ENCODE peak calls at places on chromosomes 4 and X, in seven cellular contexts. One of them, this sample, is unnamed.

GRCh38 chrX:153938226-153938786 is 3.5 kb upstream of the NAA10 start:
- DNase-seq in OCI-LY7: no peak
- DNase-seq in heart left ventricle: no peak
- DNase-seq in lower lobe of right lung: no peak
- DNase-seq in stomach: no peak
- DNase-seq in left lung: no peak
- DNase-seq in keratinocyte: no peak
- DNase-seq in this sample: peak; percentile 37

GRCh38 chrX:21974011-21974385 is 33.5 kb downstream of the SMS start:
- DNase-seq in OCI-LY7: no peak
- DNase-seq in lower lobe of right lung: no peak
- DNase-seq in stomach: no peak
- DNase-seq in heart left ventricle: no peak
- DNase-seq in left lung: no peak
- DNase-seq in keratinocyte: no peak
- DNase-seq in this sample: no peak

GRCh38 chr4:87525636-87526035 is 3.5 kb downstream of the SPARCL1 start:
- DNase-seq in stomach: no peak
- DNase-seq in left lung: no peak
- DNase-seq in OCI-LY7: no peak
- DNase-seq in heart left ventricle: no peak
- DNase-seq in keratinocyte: no peak
- DNase-seq in lower lobe of right lung: no peak
- DNase-seq in this sample: no peak

GRCh38 chrX:71540801-71541545 is 8.1 kb downstream of the OGT start:
- DNase-seq in left lung: no peak
- DNase-seq in OCI-LY7: peak; percentile 68
- DNase-seq in lower lobe of right lung: no peak
- DNase-seq in keratinocyte: no peak
- DNase-seq in heart left ventricle: no peak
- DNase-seq in stomach: no peak
- DNase-seq in this sample: no peak

GRCh38 chr4:76974150-76974549 is 24.6 kb downstream of the SEPTIN11 start:
- DNase-seq in heart left ventricle: no peak
- DNase-seq in lower lobe of right lung: no peak
- DNase-seq in stomach: no peak
- DNase-seq in OCI-LY7: no peak
- DNase-seq in keratinocyte: no peak
- DNase-seq in left lung: no peak
- DNase-seq in this sample: no peak

GRCh38 chrX:41119803-41120202 is 34.6 kb downstream of the USP9X start:
- DNase-seq in OCI-LY7: no peak
- DNase-seq in stomach: no peak
- DNase-seq in left lung: no peak
- DNase-seq in heart left ventricle: no peak
- DNase-seq in keratinocyte: no peak
- DNase-seq in lower lobe of right lung: no peak
- DNase-seq in this sample: no peak

GRCh38 chrX:11792461-11793421 is 34.7 kb downstream of the MSL3 start:
- DNase-seq in heart left ventricle: no peak
- DNase-seq in stomach: peak; percentile 52
- DNase-seq in OCI-LY7: peak; percentile 75
- DNase-seq in keratinocyte: no peak
- DNase-seq in lower lobe of right lung: peak; percentile 43
- DNase-seq in left lung: no peak
- DNase-seq in this sample: no peak

GRCh38 chrX:446243-446642 is 59.5 kb upstream of the PPP2R3B start:
- DNase-seq in lower lobe of right lung: peak; percentile 14
- DNase-seq in heart left ventricle: no peak
- DNase-seq in left lung: peak; percentile 43
- DNase-seq in OCI-LY7: no peak
- DNase-seq in keratinocyte: no peak
- DNase-seq in stomach: no peak
- DNase-seq in this sample: peak; percentile 32

GRCh38 chr4:125013891-125014290 is 300.9 kb upstream of the FAT4 start:
- DNase-seq in OCI-LY7: no peak
- DNase-seq in heart left ventricle: no peak
- DNase-seq in lower lobe of right lung: no peak
- DNase-seq in keratinocyte: no peak
- DNase-seq in stomach: no peak
- DNase-seq in left lung: no peak
- DNase-seq in this sample: no peak

GRCh38 chr4:21763865-21764264 is 184.7 kb downstream of the KCNIP4 start:
- DNase-seq in lower lobe of right lung: no peak
- DNase-seq in stomach: no peak
- DNase-seq in OCI-LY7: no peak
- DNase-seq in keratinocyte: no peak
- DNase-seq in left lung: no peak
- DNase-seq in heart left ventricle: no peak
- DNase-seq in this sample: no peak

GRCh38 chrX:150036181-150036580 is 97.9 kb upstream of the EOLA2 start:
- DNase-seq in left lung: no peak
- DNase-seq in stomach: no peak
- DNase-seq in keratinocyte: no peak
- DNase-seq in OCI-LY7: no peak
- DNase-seq in lower lobe of right lung: no peak
- DNase-seq in heart left ventricle: no peak
- DNase-seq in this sample: no peak

GRCh38 chr4:118215826-118216225 is 137.0 kb downstream of the PRSS12 start:
- DNase-seq in heart left ventricle: no peak
- DNase-seq in lower lobe of right lung: no peak
- DNase-seq in left lung: no peak
- DNase-seq in stomach: no peak
- DNase-seq in OCI-LY7: no peak
- DNase-seq in keratinocyte: no peak
- DNase-seq in this sample: no peak

GRCh38 chr4:80307183-80307735 is 28.3 kb upstream of the CFAP299 start:
- DNase-seq in left lung: no peak
- DNase-seq in lower lobe of right lung: no peak
- DNase-seq in heart left ventricle: no peak
- DNase-seq in stomach: no peak
- DNase-seq in keratinocyte: no peak
- DNase-seq in OCI-LY7: no peak
- DNase-seq in this sample: no peak

GRCh38 chrX:101685923-101686322 is 26.3 kb upstream of the ARMCX2 start:
- DNase-seq in left lung: no peak
- DNase-seq in keratinocyte: no peak
- DNase-seq in stomach: no peak
- DNase-seq in lower lobe of right lung: no peak
- DNase-seq in heart left ventricle: no peak
- DNase-seq in OCI-LY7: no peak
- DNase-seq in this sample: no peak

GRCh38 chr4:137946423-137946822 is 295.7 kb downstream of the SLC7A11 start:
- DNase-seq in OCI-LY7: no peak
- DNase-seq in left lung: no peak
- DNase-seq in stomach: no peak
- DNase-seq in keratinocyte: no peak
- DNase-seq in heart left ventricle: no peak
- DNase-seq in lower lobe of right lung: no peak
- DNase-seq in this sample: no peak

GRCh38 chr4:88938138-88938537 is 118.8 kb downstream of the FAM13A start:
- DNase-seq in left lung: no peak
- DNase-seq in heart left ventricle: no peak
- DNase-seq in keratinocyte: peak; percentile 26
- DNase-seq in stomach: no peak
- DNase-seq in OCI-LY7: no peak
- DNase-seq in lower lobe of right lung: no peak
- DNase-seq in this sample: no peak

GRCh38 chr4:165684177-165684870 is 188.7 kb upstream of the TLL1 start:
- DNase-seq in left lung: no peak
- DNase-seq in stomach: no peak
- DNase-seq in OCI-LY7: no peak
- DNase-seq in heart left ventricle: no peak
- DNase-seq in lower lobe of right lung: no peak
- DNase-seq in keratinocyte: no peak
- DNase-seq in this sample: no peak

GRCh38 chrX:124383367-124383766 is 37.0 kb downstream of the SH2D1A start:
- DNase-seq in stomach: no peak
- DNase-seq in left lung: no peak
- DNase-seq in lower lobe of right lung: no peak
- DNase-seq in OCI-LY7: no peak
- DNase-seq in keratinocyte: no peak
- DNase-seq in heart left ventricle: no peak
- DNase-seq in this sample: no peak

GRCh38 chr4:47623916-47624554 is 139.0 kb downstream of the ATP10D start:
- DNase-seq in keratinocyte: no peak
- DNase-seq in heart left ventricle: no peak
- DNase-seq in lower lobe of right lung: no peak
- DNase-seq in OCI-LY7: no peak
- DNase-seq in left lung: no peak
- DNase-seq in stomach: no peak
- DNase-seq in this sample: no peak

GRCh38 chr4:143356493-143356892 is 19.8 kb downstream of the GAB1 start:
- DNase-seq in heart left ventricle: no peak
- DNase-seq in stomach: no peak
- DNase-seq in lower lobe of right lung: no peak
- DNase-seq in left lung: no peak
- DNase-seq in keratinocyte: no peak
- DNase-seq in OCI-LY7: peak; percentile 88
- DNase-seq in this sample: no peak

GRCh38 chrX:15269618-15270521 is at the start of gene ASB9:
- DNase-seq in heart left ventricle: peak; percentile 30
- DNase-seq in keratinocyte: peak; percentile 72
- DNase-seq in lower lobe of right lung: peak; percentile 67
- DNase-seq in OCI-LY7: no peak
- DNase-seq in left lung: no peak
- DNase-seq in stomach: peak; percentile 71
- DNase-seq in this sample: peak; percentile 84

GRCh38 chr4:150056569-150056968 is 21.7 kb upstream of the DCLK2 start:
- DNase-seq in left lung: no peak
- DNase-seq in lower lobe of right lung: no peak
- DNase-seq in stomach: no peak
- DNase-seq in heart left ventricle: no peak
- DNase-seq in OCI-LY7: no peak
- DNase-seq in keratinocyte: no peak
- DNase-seq in this sample: no peak

GRCh38 chrX:155613927-155614559 is 1.3 kb upstream of the TMLHE start:
- DNase-seq in lower lobe of right lung: no peak
- DNase-seq in stomach: no peak
- DNase-seq in OCI-LY7: no peak
- DNase-seq in heart left ventricle: no peak
- DNase-seq in left lung: no peak
- DNase-seq in keratinocyte: no peak
- DNase-seq in this sample: no peak
- H3K4me1 ChIP-seq in lower lobe of right lung: peaks cover 5% of the 10 kb centered on the region
- H3K4me1 ChIP-seq in stomach: peaks cover 10% of the 10 kb centered on the region
- H3K4me1 ChIP-seq in OCI-LY7: no peaks in the 10 kb centered on the region
- H3K4me1 ChIP-seq in heart left ventricle: no peaks in the 10 kb centered on the region
- H3K4me1 ChIP-seq in left lung: no peaks in the 10 kb centered on the region
- H3K4me1 ChIP-seq in keratinocyte: no peaks in the 10 kb centered on the region
- H3K4me1 ChIP-seq in this sample: peaks cover 2% of the 10 kb centered on the region

GRCh38 chr4:95505149-95505548 is 43.6 kb downstream of the UNC5C start:
- DNase-seq in heart left ventricle: no peak
- DNase-seq in lower lobe of right lung: no peak
- DNase-seq in left lung: no peak
- DNase-seq in OCI-LY7: no peak
- DNase-seq in keratinocyte: no peak
- DNase-seq in stomach: no peak
- DNase-seq in this sample: no peak
- TF ChIP-seq CTCF in heart left ventricle: no peak
- TF ChIP-seq CTCF in lower lobe of right lung: no peak
- TF ChIP-seq CTCF in left lung: no peak
- TF ChIP-seq CTCF in OCI-LY7: no peak
- TF ChIP-seq CTCF in keratinocyte: no peak
- TF ChIP-seq CTCF in stomach: no peak
- TF ChIP-seq CTCF in this sample: no peak

GRCh38 chr4:55318541-55319129 is 27.4 kb upstream of the SRD5A3 start:
- DNase-seq in keratinocyte: no peak
- DNase-seq in left lung: no peak
- DNase-seq in stomach: no peak
- DNase-seq in OCI-LY7: no peak
- DNase-seq in heart left ventricle: no peak
- DNase-seq in lower lobe of right lung: no peak
- DNase-seq in this sample: no peak
- H3K4me3 ChIP-seq in keratinocyte: no peak overlapping the region
- H3K4me3 ChIP-seq in left lung: no peak overlapping the region
- H3K4me3 ChIP-seq in stomach: no peak overlapping the region
- H3K4me3 ChIP-seq in OCI-LY7: no peak overlapping the region
- H3K4me3 ChIP-seq in heart left ventricle: no peak overlapping the region
- H3K4me3 ChIP-seq in lower lobe of right lung: no peak overlapping the region
- H3K4me3 ChIP-seq in this sample: no peak overlapping the region

GRCh38 chr4:184347251-184348239 is 126.8 kb downstream of the IRF2 start:
- DNase-seq in stomach: peak; percentile 80
- DNase-seq in OCI-LY7: peak; percentile 89
- DNase-seq in lower lobe of right lung: peak; percentile 74
- DNase-seq in left lung: no peak
- DNase-seq in heart left ventricle: peak; percentile 61
- DNase-seq in keratinocyte: peak; percentile 72
- DNase-seq in this sample: no peak

GRCh38 chr4:184350964-184351363 is 123.4 kb downstream of the IRF2 start:
- DNase-seq in OCI-LY7: no peak
- DNase-seq in left lung: no peak
- DNase-seq in lower lobe of right lung: no peak
- DNase-seq in keratinocyte: no peak
- DNase-seq in heart left ventricle: no peak
- DNase-seq in stomach: no peak
- DNase-seq in this sample: no peak

GRCh38 chr4:184350213-184350817 is 124.0 kb downstream of the IRF2 start:
- DNase-seq in stomach: no peak
- DNase-seq in keratinocyte: no peak
- DNase-seq in OCI-LY7: no peak
- DNase-seq in lower lobe of right lung: no peak
- DNase-seq in left lung: no peak
- DNase-seq in heart left ventricle: no peak
- DNase-seq in this sample: no peak

GRCh38 chr4:184349283-184350039 is 124.9 kb downstream of the IRF2 start:
- DNase-seq in keratinocyte: no peak
- DNase-seq in heart left ventricle: peak; percentile 40
- DNase-seq in left lung: no peak
- DNase-seq in OCI-LY7: no peak
- DNase-seq in lower lobe of right lung: no peak
- DNase-seq in stomach: peak; percentile 63
- DNase-seq in this sample: no peak

DNA sequence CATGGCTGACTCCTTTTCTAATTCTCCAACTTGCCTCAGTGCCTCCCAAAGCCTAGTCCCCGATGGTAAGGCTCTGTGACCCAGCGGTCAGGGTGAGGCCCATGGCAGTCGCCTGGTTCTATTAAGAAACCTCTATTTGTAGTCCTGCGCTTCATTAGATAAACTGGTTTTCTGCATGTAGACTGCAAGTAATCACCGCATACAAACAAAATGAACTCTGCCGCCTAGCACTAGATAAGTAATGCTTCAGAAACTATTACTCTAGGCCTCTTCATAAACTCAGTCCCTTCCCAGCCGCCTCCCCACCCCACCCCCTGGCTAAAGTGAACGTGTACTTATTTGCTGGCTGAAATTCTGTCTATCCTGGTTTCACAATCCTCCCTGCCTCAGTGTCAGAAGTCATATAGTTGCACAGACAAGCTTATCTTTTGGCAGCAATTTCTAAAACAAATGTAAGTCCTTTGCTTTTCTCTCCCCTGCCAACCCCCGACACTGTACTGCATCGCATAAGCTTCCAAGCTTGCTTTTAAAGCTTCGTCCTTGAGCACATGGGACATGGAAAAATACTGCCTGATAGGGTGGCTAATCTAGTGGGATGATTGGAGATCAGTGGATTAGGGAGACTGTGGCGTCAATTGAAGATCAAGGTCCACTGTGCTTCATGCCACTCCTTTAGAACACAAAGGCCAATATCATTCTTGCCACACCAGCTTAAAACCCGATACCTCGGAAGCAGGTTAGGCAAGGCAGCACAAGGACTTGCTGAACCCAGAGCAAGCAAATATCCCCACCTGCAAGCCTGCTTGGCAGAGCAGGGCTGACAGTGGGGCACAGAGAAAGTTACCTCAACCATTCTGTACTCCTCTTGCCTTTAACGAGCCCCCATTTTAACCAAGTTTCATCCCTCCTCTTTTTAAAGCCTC is 125.8 kb downstream of the IRF2 start:
- DNase-seq in OCI-LY7: peak; percentile 41
- DNase-seq in stomach: peak; percentile 87
- DNase-seq in left lung: no peak
- DNase-seq in lower lobe of right lung: no peak
- DNase-seq in heart left ventricle: peak; percentile 50
- DNase-seq in keratinocyte: no peak
- DNase-seq in this sample: peak; percentile 83
- H3K4me1 ChIP-seq in OCI-LY7: peaks cover 69% of the 10 kb centered on the region
- H3K4me1 ChIP-seq in stomach: peaks cover 71% of the 10 kb centered on the region
- H3K4me1 ChIP-seq in left lung: peaks cover 21% of the 10 kb centered on the region
- H3K4me1 ChIP-seq in lower lobe of right lung: peaks cover 55% of the 10 kb centered on the region
- H3K4me1 ChIP-seq in heart left ventricle: peaks cover 17% of the 10 kb centered on the region
- H3K4me1 ChIP-seq in keratinocyte: peaks cover 22% of the 10 kb centered on the region
- H3K4me1 ChIP-seq in this sample: peaks cover 7% of the 10 kb centered on the region

This sample was measured in kidney.